ENCODE peak calls at places on chromosomes 7 and 10, in four cellular contexts. N, V, L and A are unnamed samples.

GRCh38 chr7:23864984-23865383 is 155.0 kb downstream of the STK31 start:
- DNase-seq in N (no peak), L (no peak), V (no peak), A (no peak)

GRCh38 chr7:35630573-35630972 is 64.4 kb downstream of the HERPUD2 start:
- DNase-seq in L (no peak), V (no peak), N (no peak), A (no peak)

GRCh38 chr10:86972613-86973380 is 4.5 kb downstream of the ADIRF start:
- DNase-seq in V (no peak), L (no peak), N (no peak), A (no peak)

GRCh38 chr7:155533120-155533826 is 13.1 kb downstream of the CNPY1 start:
- DNase-seq in V (no peak), N (no peak), L (no peak), A (no peak)

GRCh38 chr10:85734791-85735190 is 631.8 kb downstream of the GRID1 start:
- DNase-seq in N (no peak), L (no peak), V (no peak), A (no peak)

GRCh38 chr10:91587710-91588638 is 44.9 kb downstream of the PPP1R3C start:
- DNase-seq in V (no peak), L (peak; percentile 79), N (no peak), A (no peak)

GRCh38 chr7:129386563-129386962 is 47.7 kb upstream of the STRIP2 start:
- DNase-seq in L (no peak), V (no peak), N (no peak), A (no peak)

GRCh38 chr10:112804036-112804435 is 146.0 kb upstream of the TCF7L2 start:
- DNase-seq in N (no peak), L (no peak), V (no peak), A (no peak)

GRCh38 chr10:60606343-60607080 is 171.8 kb upstream of the CDK1 start:
- DNase-seq in L (no peak), N (no peak), V (no peak), A (no peak)

GRCh38 chr7:142838461-142839213 is 16.2 kb upstream of the EPHB6 start:
- DNase-seq in L (no peak), N (no peak), V (no peak), A (no peak)

GRCh38 chr10:128068398-128069285 is 57.6 kb downstream of the MKI67 start:
- DNase-seq in V (no peak), L (no peak), N (no peak), A (no peak)

GRCh38 chr7:26265499-26266075 is 26.1 kb upstream of the SNX10 start:
- DNase-seq in L (no peak), V (no peak), N (no peak), A (no peak)

GRCh38 chr7:77699056-77699455 is 2.8 kb downstream of the RSBN1L start:
- DNase-seq in V (no peak), N (no peak), L (no peak), A (no peak)

GRCh38 chr7:78221961-78222751 is 423.6 kb downstream of the PHTF2 start:
- DNase-seq in L (no peak), V (no peak), N (no peak), A (no peak)

GRCh38 chr10:7797582-7797981 is 9.6 kb downstream of the ATP5F1C start:
- DNase-seq in N (no peak), L (no peak), V (peak; percentile 49), A (no peak)

GRCh38 chr10:131464789-131465188 is 153.3 kb upstream of the TCERG1L start:
- DNase-seq in N (no peak), L (no peak), V (no peak), A (no peak)

GRCh38 chr7:31410265-31410664 is 69.7 kb upstream of the NEUROD6 start:
- DNase-seq in V (no peak), N (no peak), L (no peak), A (no peak)

GRCh38 chr7:33805630-33806233 is 99.6 kb upstream of the BMPER start:
- DNase-seq in L (peak; percentile 36), N (peak; percentile 41), V (no peak), A (peak; percentile 25)

GRCh38 chr10:132249824-132250375 is 57.9 kb downstream of the STK32C start:
- DNase-seq in N (no peak), L (no peak), V (no peak), A (no peak)

GRCh38 chr7:74709880-74710671 is 52.6 kb downstream of the GTF2I start:
- DNase-seq in L (no peak), N (no peak), V (no peak), A (no peak)

GRCh38 chr10:80709879-80710278 is 172.2 kb downstream of the SH2D4B start:
- DNase-seq in L (no peak), V (no peak), N (no peak), A (no peak)

GRCh38 chr10:99535764-99536399 is 3.1 kb downstream of the NKX2-3 start:
- DNase-seq in L (no peak), N (no peak), V (no peak), A (no peak)

GRCh38 chr7:98056580-98056979 is 50.1 kb upstream of the LMTK2 start:
- DNase-seq in L (no peak), V (no peak), N (no peak), A (no peak)

GRCh38 chr7:142969183-142969582 is 7.0 kb upstream of the KEL start:
- DNase-seq in N (no peak), L (no peak), V (no peak), A (no peak)

GRCh38 chr7:129952653-129953560 is at the start of gene UBE2H:
- DNase-seq in V (peak; percentile 83), L (peak; percentile 90), N (peak; percentile 94), A (peak; percentile 90)

GRCh38 chr7:44749992-44750391 is 1.3 kb downstream of the ZMIZ2 start:
- DNase-seq in L (no peak), V (no peak), N (no peak), A (no peak)
- H3K27ac ChIP-seq in L (no peak overlapping the region), V (no peak overlapping the region), N (no peak overlapping the region), A (peak overlapping the region; percentile 79)

GRCh38 chr10:103668351-103669242 is 175.1 kb downstream of the NEURL1 start:
- DNase-seq in V (no peak), N (peak; percentile 65), L (peak; percentile 79), A (peak; percentile 49)
- TF ChIP-seq POLR2A in V (no peak), N (no peak), L (no peak), A (no peak)

DNA sequence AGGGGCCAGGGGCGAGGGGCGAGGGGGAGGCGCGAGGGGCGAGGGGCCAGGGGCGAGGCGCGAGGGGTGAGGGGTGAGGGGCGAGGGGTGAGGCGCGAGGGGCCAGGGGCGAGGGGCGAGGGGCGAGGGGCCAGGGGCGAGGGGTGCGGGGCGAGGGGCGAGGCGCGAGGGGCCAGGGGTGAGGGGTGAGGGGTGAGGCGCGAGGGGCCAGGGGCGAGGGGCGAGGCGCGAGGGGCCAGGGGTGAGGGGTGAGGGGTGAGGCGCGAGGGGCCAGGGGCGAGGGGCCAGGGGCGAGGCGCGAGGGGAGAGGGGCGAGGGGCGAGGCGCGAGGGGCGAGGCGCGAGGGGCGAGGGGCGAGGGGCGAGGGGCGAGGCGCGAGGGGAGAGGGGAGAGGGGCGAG is 192.3 kb downstream of the PTPRN2 start:
- DNase-seq in V (no peak), N (no peak), L (no peak), A (no peak)
- H3K9me3 ChIP-seq in V (no peaks in the 10 kb centered on the region), N (peaks cover 17% of the 10 kb centered on the region), L (no peaks in the 10 kb centered on the region), A (no peaks in the 10 kb centered on the region)

GRCh38 chr7:133971658-133972057 is 155.5 kb upstream of the LRGUK start:
- DNase-seq in N (no peak), L (no peak), V (no peak), A (no peak)
- H3K27ac ChIP-seq in N (no peak overlapping the region), L (no peak overlapping the region), V (no peak overlapping the region), A (no peak overlapping the region)

GRCh38 chr10:79170226-79170752 is 101.5 kb downstream of the ZMIZ1 start:
- DNase-seq in L (no peak), N (no peak), V (no peak), A (no peak)
- TF ChIP-seq POLR2A in L (no peak), N (no peak), V (no peak), A (no peak)

GRCh38 chr7:158358926-158359645 is 228.5 kb downstream of the PTPRN2 start:
- DNase-seq in L (no peak), V (no peak), N (no peak), A (no peak)
- H3K9me3 ChIP-seq in L (no peaks in the 10 kb centered on the region), V (no peaks in the 10 kb centered on the region), N (peaks cover 37% of the 10 kb centered on the region), A (no peaks in the 10 kb centered on the region)